ENCODE peak calls at places on chromosomes 6 and 20, in five cellular contexts. One of them, this sample, is unnamed.

GRCh38 chr20:40797425-40797824 is 108.4 kb upstream of the MAFB start:
- DNase-seq in stomach: peak
- DNase-seq in COR-L47: peak
- DNase-seq in epithelial cell of proximal tubule: no peak
- DNase-seq in activated T-helper 1 cell treated with anti-CD3 and anti-CD28 coated beads, Interleukin-2, amount 50 U/mL, for 16 hours: no peak
- DNase-seq in this sample: no peak

GRCh38 chr6:122877302-122877701 is 88.2 kb downstream of the SMPDL3A start:
- DNase-seq in stomach: no peak
- DNase-seq in activated T-helper 1 cell treated with anti-CD3 and anti-CD28 coated beads, Interleukin-2, amount 50 U/mL, for 16 hours: no peak
- DNase-seq in epithelial cell of proximal tubule: no peak
- DNase-seq in COR-L47: no peak
- DNase-seq in this sample: no peak

GRCh38 chr20:47704746-47705496 is 80.4 kb downstream of the SULF2 start:
- DNase-seq in COR-L47: peak
- DNase-seq in epithelial cell of proximal tubule: no peak
- DNase-seq in stomach: no peak
- DNase-seq in activated T-helper 1 cell treated with anti-CD3 and anti-CD28 coated beads, Interleukin-2, amount 50 U/mL, for 16 hours: no peak
- DNase-seq in this sample: no peak

GRCh38 chr6:117542493-117542892 is 59.8 kb downstream of the GOPC start:
- DNase-seq in COR-L47: no peak
- DNase-seq in epithelial cell of proximal tubule: no peak
- DNase-seq in stomach: no peak
- DNase-seq in activated T-helper 1 cell treated with anti-CD3 and anti-CD28 coated beads, Interleukin-2, amount 50 U/mL, for 16 hours: no peak
- DNase-seq in this sample: no peak

GRCh38 chr20:47099749-47100515 is 205.3 kb downstream of the EYA2 start:
- DNase-seq in COR-L47: no peak
- DNase-seq in epithelial cell of proximal tubule: no peak
- DNase-seq in stomach: no peak
- DNase-seq in activated T-helper 1 cell treated with anti-CD3 and anti-CD28 coated beads, Interleukin-2, amount 50 U/mL, for 16 hours: no peak
- DNase-seq in this sample: no peak

GRCh38 chr20:63825331-63826118 is 5.5 kb downstream of the ZBTB46 start:
- DNase-seq in COR-L47: no peak
- DNase-seq in epithelial cell of proximal tubule: no peak
- DNase-seq in stomach: no peak
- DNase-seq in activated T-helper 1 cell treated with anti-CD3 and anti-CD28 coated beads, Interleukin-2, amount 50 U/mL, for 16 hours: no peak
- DNase-seq in this sample: no peak

GRCh38 chr20:49699200-49699992 is 14.3 kb downstream of the B4GALT5 start:
- DNase-seq in COR-L47: no peak
- DNase-seq in epithelial cell of proximal tubule: no peak
- DNase-seq in activated T-helper 1 cell treated with anti-CD3 and anti-CD28 coated beads, Interleukin-2, amount 50 U/mL, for 16 hours: no peak
- DNase-seq in stomach: no peak
- DNase-seq in this sample: no peak

GRCh38 chr6:37691904-37692806 is 5.5 kb downstream of the MDGA1 start:
- DNase-seq in epithelial cell of proximal tubule: no peak
- DNase-seq in COR-L47: peak
- DNase-seq in activated T-helper 1 cell treated with anti-CD3 and anti-CD28 coated beads, Interleukin-2, amount 50 U/mL, for 16 hours: peak
- DNase-seq in stomach: peak
- DNase-seq in this sample: peak

GRCh38 chr6:77133031-77133430 is 330.3 kb downstream of the HTR1B start:
- DNase-seq in COR-L47: no peak
- DNase-seq in stomach: no peak
- DNase-seq in activated T-helper 1 cell treated with anti-CD3 and anti-CD28 coated beads, Interleukin-2, amount 50 U/mL, for 16 hours: no peak
- DNase-seq in epithelial cell of proximal tubule: no peak
- DNase-seq in this sample: no peak

GRCh38 chr6:2651966-2652365 is 98.8 kb downstream of the MYLK4 start:
- DNase-seq in stomach: no peak
- DNase-seq in activated T-helper 1 cell treated with anti-CD3 and anti-CD28 coated beads, Interleukin-2, amount 50 U/mL, for 16 hours: no peak
- DNase-seq in epithelial cell of proximal tubule: no peak
- DNase-seq in COR-L47: no peak
- DNase-seq in this sample: no peak

GRCh38 chr6:161658216-161658615 is 384.4 kb upstream of the AGPAT4 start:
- DNase-seq in COR-L47: no peak
- DNase-seq in epithelial cell of proximal tubule: peak
- DNase-seq in activated T-helper 1 cell treated with anti-CD3 and anti-CD28 coated beads, Interleukin-2, amount 50 U/mL, for 16 hours: no peak
- DNase-seq in stomach: no peak
- DNase-seq in this sample: no peak